ENCODE peak calls at places on chromosome 10, in seven cellular contexts. P, D, L, A, C, Q and U are unnamed samples. For H3K27me3, the result is how much of the 10 kb centered on the place peaks cover.

GRCh38 chr10:118595598-118596425 is at the start of gene PRLHR:
- DNase-seq in L (no peak), D (no peak), C (no peak), P (no peak), A (no peak), Q (no peak), U (no peak)

GRCh38 chr10:16843252-16843870 is 26.1 kb upstream of the RSU1 start:
- DNase-seq in A (no peak), D (no peak), P (no peak), L (peak), Q (no peak), C (no peak), U (peak)

GRCh38 chr10:32962541-32962940 is 4.5 kb upstream of the ITGB1 start:
- DNase-seq in C (no peak), A (no peak), P (no peak), L (no peak), D (no peak), Q (no peak), U (no peak)

GRCh38 chr10:21169271-21169670 is 272.2 kb upstream of the NEBL start:
- DNase-seq in P (no peak), L (no peak), Q (no peak), A (no peak), D (no peak), C (no peak), U (no peak)

GRCh38 chr10:35819011-35819410 is 176.9 kb upstream of the FZD8 start:
- DNase-seq in L (no peak), Q (no peak), A (no peak), D (no peak), P (no peak), C (no peak), U (no peak)

GRCh38 chr10:102796407-102797176 is 40.6 kb downstream of the CYP17A1 start:
- DNase-seq in C (peak), P (peak), D (peak), Q (peak), L (peak), A (peak), U (no peak)

GRCh38 chr10:92574545-92575377 is 868 bp upstream of the IDE start:
- DNase-seq in C (no peak), Q (no peak), D (no peak), A (no peak), P (no peak), L (no peak), U (no peak)

GRCh38 chr10:123158682-123159081 is 4.5 kb downstream of the BUB3 start:
- DNase-seq in A (no peak), C (no peak), D (no peak), Q (no peak), L (no peak), P (no peak), U (no peak)

GRCh38 chr10:70772627-70773026 is 12.6 kb downstream of the TBATA start:
- DNase-seq in Q (no peak), P (no peak), C (no peak), L (no peak), A (no peak), D (no peak), U (no peak)

GRCh38 chr10:17779761-17780160 is 27.8 kb downstream of the TMEM236 start:
- DNase-seq in Q (no peak), L (no peak), P (no peak), C (no peak), A (no peak), D (no peak), U (no peak)

GRCh38 chr10:72712136-72712535 is 20.2 kb downstream of the MCU start:
- DNase-seq in Q (no peak), L (no peak), D (no peak), P (no peak), A (no peak), C (no peak), U (no peak)

GRCh38 chr10:130772056-130772455 is 539.5 kb downstream of the TCERG1L start:
- DNase-seq in C (no peak), P (no peak), A (no peak), D (no peak), Q (no peak), L (no peak), U (no peak)

GRCh38 chr10:33897255-33897893 is 562.9 kb upstream of the NRP1 start:
- DNase-seq in P (no peak), Q (no peak), L (no peak), A (no peak), D (no peak), C (no peak), U (no peak)

GRCh38 chr10:66651308-66652082 is 274.3 kb upstream of the LRRTM3 start:
- DNase-seq in P (no peak), A (no peak), C (no peak), Q (peak), L (no peak), D (no peak), U (no peak)

GRCh38 chr10:11229893-11230292 is 212.2 kb downstream of the CELF2 start:
- DNase-seq in P (no peak), A (no peak), D (no peak), L (no peak), C (no peak), Q (no peak), U (no peak)

GRCh38 chr10:100735345-100736143 is 9.8 kb upstream of the PAX2 start:
- DNase-seq in L (no peak), P (no peak), C (no peak), D (no peak), A (no peak), Q (no peak), U (no peak)

GRCh38 chr10:88618496-88618895 is 31.9 kb downstream of the LIPJ start:
- DNase-seq in P (no peak), A (no peak), D (no peak), C (no peak), Q (no peak), L (no peak), U (no peak)

GRCh38 chr10:43084812-43085211 is 7.9 kb downstream of the RET start:
- DNase-seq in P (no peak), L (no peak), C (no peak), A (no peak), D (no peak), Q (no peak), U (no peak)

GRCh38 chr10:54869022-54869421 is 68.0 kb upstream of the PCDH15 start:
- DNase-seq in C (no peak), Q (no peak), L (no peak), D (no peak), P (no peak), A (no peak), U (no peak)

DNA sequence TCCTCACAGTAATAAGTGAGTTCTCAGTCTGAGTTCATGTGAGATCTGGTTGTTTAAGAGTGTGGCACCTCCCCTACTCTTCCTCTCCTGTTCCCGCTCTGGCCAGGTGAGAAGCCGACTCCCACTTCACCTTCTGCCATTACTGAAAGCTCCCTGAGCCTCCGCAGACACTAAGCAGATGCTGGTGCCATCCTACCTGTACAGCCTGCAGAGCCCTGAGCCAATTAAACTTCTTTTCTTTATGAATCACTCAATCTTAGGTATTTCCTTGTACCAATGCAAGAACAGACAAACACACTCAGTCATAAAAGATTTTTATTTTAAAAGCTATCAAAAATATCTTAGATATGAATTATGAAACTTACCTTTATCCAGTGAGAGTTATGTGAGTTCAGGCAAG is 39.5 kb upstream of the PFKP start:
- DNase-seq in P (no peak), C (no peak), L (no peak), A (no peak), D (no peak), Q (no peak), U (no peak)
- H3K27me3 ChIP-seq in P (under half), C (under half), L (under half), A (under half), D (under half), Q (under half), U (under half)

GRCh38 chr10:761376-761775 is 71.9 kb upstream of the DIP2C start:
- DNase-seq in C (no peak), Q (no peak), D (no peak), A (no peak), L (no peak), P (no peak), U (no peak)
- H3K27me3 ChIP-seq in C (under half), Q (under half), D (under half), A (under half), L (under half), P (under half), U (under half)

GRCh38 chr10:58963723-58964124 is 212.7 kb upstream of the PHYHIPL start:
- DNase-seq in Q (no peak), P (no peak), L (no peak), C (no peak), D (no peak), A (no peak), U (no peak)
- H3K27me3 ChIP-seq in Q (under half), P (under half), L (under half), C (under half), D (under half), A (under half), U (under half)

DNA sequence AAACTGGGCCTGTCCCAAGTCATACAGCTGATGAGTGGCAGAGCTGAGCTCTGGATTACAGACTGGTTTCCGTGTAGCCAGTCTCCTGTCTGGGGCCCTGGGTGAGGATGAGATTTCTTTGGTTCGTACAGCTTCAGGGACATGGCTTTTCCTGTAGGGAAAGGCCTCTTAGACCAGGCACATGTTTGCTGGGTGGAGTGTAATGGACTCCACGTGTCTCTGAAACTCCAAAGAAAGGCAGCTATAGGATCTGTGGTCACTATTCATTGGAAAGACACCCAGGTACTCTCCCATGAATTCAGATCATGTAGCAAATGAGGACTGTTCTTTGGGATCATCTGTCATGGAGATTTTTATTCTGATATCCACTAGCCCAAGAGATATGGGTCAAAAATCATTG is 2.4 kb downstream of the HABP2 start:
- DNase-seq in D (no peak), C (no peak), Q (no peak), P (no peak), A (no peak), L (no peak), U (no peak)
- H3K27me3 ChIP-seq in D (under half), C (under half), Q (under half), P (under half), A (under half), L (under half), U (under half)

GRCh38 chr10:48731654-48732053 is 47.0 kb downstream of the WDFY4 start:
- DNase-seq in P (no peak), L (no peak), D (no peak), C (no peak), Q (no peak), A (no peak), U (no peak)

GRCh38 chr10:48729941-48730457 is 45.3 kb downstream of the WDFY4 start:
- DNase-seq in Q (no peak), L (no peak), C (no peak), D (no peak), A (no peak), P (no peak), U (no peak)

GRCh38 chr10:48731141-48731540 is 46.5 kb downstream of the WDFY4 start:
- DNase-seq in P (no peak), L (no peak), C (no peak), A (no peak), Q (no peak), D (no peak), U (no peak)

GRCh38 chr10:48727866-48728265 is 43.2 kb downstream of the WDFY4 start:
- DNase-seq in Q (no peak), C (no peak), A (no peak), D (no peak), L (no peak), P (no peak), U (no peak)

DNA sequence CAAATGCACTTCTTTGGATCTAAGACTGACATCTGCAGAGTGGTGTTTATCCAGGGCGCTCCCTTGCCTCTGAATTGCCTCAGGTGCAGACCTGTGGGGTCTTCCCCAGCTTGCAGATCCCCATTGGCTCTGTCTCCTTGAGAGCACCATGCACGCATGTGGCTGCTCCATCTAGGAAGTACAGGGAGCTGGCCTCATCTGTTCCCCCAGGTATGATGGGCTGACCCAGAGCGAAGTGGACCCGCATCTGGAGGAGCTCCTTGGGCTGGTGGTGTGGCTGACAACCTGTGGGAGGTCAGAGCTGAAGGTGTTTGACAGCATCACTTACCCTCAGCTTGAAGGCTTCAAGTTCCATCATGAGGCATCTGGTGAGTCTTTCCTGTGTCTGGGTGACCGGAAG is 44.5 kb downstream of the WDFY4 start:
- DNase-seq in P (no peak), D (no peak), A (no peak), L (no peak), Q (no peak), C (no peak), U (no peak)
- H3K27me3 ChIP-seq in P (under half), D (under half), A (under half), L (under half), Q (under half), C (under half), U (under half)